ENCODE peak calls at places on chromosomes 6 and 20, in five cellular contexts. E is psoas muscle; A is natural killer cell; I is activated CD8-positive, alpha-beta memory T cell treated with anti-CD3 and anti-CD28 coated beads, Interleukin-2, amount 10 ng/mL, durations not matched to agents 7 days and 5 days; N is SK-N-SH treated with all-trans-retinoic acid at 6 μM for 48 hours. U is an unnamed sample.
A peak's percentile ranks its signal among the peaks of the same experiment; 100 is the strongest.

GRCh38 chr6:81894788-81895221 is 142.3 kb upstream of the TENT5A start:
- ATAC-seq in A (no peak), I (no peak), E (peak; percentile 43), N (no peak), U (no peak)

GRCh38 chr6:156164701-156165454 is 612.3 kb upstream of the ARID1B start:
- ATAC-seq in I (no peak), A (no peak), N (no peak), E (no peak), U (no peak)

GRCh38 chr6:111663232-111663631 is 57.6 kb upstream of the TRAF3IP2 start:
- ATAC-seq in A (no peak), N (peak; percentile 17), E (peak; percentile 38), I (no peak), U (no peak)

GRCh38 chr6:81950877-81951276 is 198.4 kb upstream of the TENT5A start:
- ATAC-seq in A (no peak), N (peak; percentile 94), E (no peak), I (no peak), U (no peak)

GRCh38 chr6:33960345-33961313 is 156.8 kb upstream of the MLN start:
- ATAC-seq in I (no peak), N (no peak), A (no peak), E (no peak), U (no peak)

GRCh38 chr6:15608406-15608805 is 54.4 kb downstream of the DTNBP1 start:
- ATAC-seq in N (peak; percentile 99), A (no peak), E (peak; percentile 42), I (no peak), U (no peak)

GRCh38 chr6:38310061-38310460 is 329.7 kb downstream of the BTBD9 start:
- ATAC-seq in A (no peak), I (no peak), N (no peak), E (peak; percentile 57), U (no peak)

GRCh38 chr20:47360489-47361267 is 4.2 kb upstream of the ZMYND8 start:
- ATAC-seq in E (peak; percentile 47), I (no peak), N (peak; percentile 38), A (no peak), U (no peak)

GRCh38 chr6:141024526-141024925 is 1108.2 kb upstream of the GJE1 start:
- ATAC-seq in I (no peak), E (no peak), A (no peak), N (no peak), U (no peak)

GRCh38 chr6:135113855-135114254 is 59.2 kb upstream of the HBS1L start:
- ATAC-seq in N (no peak), E (no peak), A (no peak), I (no peak), U (no peak)

GRCh38 chr6:67639161-67639560 is 995.9 kb upstream of the ADGRB3 start:
- ATAC-seq in E (no peak), A (no peak), I (no peak), N (no peak), U (no peak)

GRCh38 chr6:125287718-125288117 is 14.0 kb downstream of the HDDC2 start:
- ATAC-seq in I (no peak), E (no peak), N (no peak), A (no peak), U (no peak)

GRCh38 chr6:38648629-38649028 is 8.9 kb upstream of the BTBD9 start:
- ATAC-seq in E (no peak), N (no peak), A (no peak), I (no peak), U (no peak)

GRCh38 chr6:54198134-54198533 is 86.9 kb downstream of the MLIP start:
- ATAC-seq in A (no peak), I (no peak), E (no peak), N (no peak), U (no peak)

GRCh38 chr6:149897855-149898744 is at the start of gene RAET1E:
- ATAC-seq in E (no peak), N (peak; percentile 46), I (no peak), A (no peak), U (no peak)

GRCh38 chr6:7727951-7728854 is 2.3 kb downstream of the BMP6 start:
- ATAC-seq in N (peak; percentile 14), I (no peak), E (no peak), A (no peak), U (no peak)

GRCh38 chr20:45946149-45946970 is 11.9 kb downstream of the PCIF1 start:
- ATAC-seq in N (no peak), A (peak; percentile 65), E (peak; percentile 66), I (peak; percentile 69), U (peak; percentile 60)

GRCh38 chr6:20117474-20117873 is 94.8 kb downstream of the MBOAT1 start:
- ATAC-seq in N (no peak), E (no peak), I (no peak), A (no peak), U (no peak)

GRCh38 chr6:44189257-44189656 is 27.5 kb upstream of the MYMX start:
- ATAC-seq in N (no peak), I (no peak), E (no peak), A (no peak), U (no peak)

GRCh38 chr6:3542032-3542640 is 85.3 kb upstream of the SLC22A23 start:
- ATAC-seq in I (no peak), E (no peak), N (no peak), A (no peak), U (no peak)

GRCh38 chr6:157804448-157805327 is 18.4 kb upstream of the SNX9 start:
- ATAC-seq in N (no peak), A (no peak), E (no peak), I (no peak), U (peak; percentile 27)

GRCh38 chr6:25832307-25832662 is 433 bp upstream of the SLC17A1 start:
- ATAC-seq in N (no peak), E (no peak), A (no peak), I (no peak), U (no peak)

GRCh38 chr6:44072452-44072958 is 54.7 kb downstream of the MRPL14 start:
- ATAC-seq in I (no peak), E (no peak), N (no peak), A (no peak), U (no peak)

GRCh38 chr6:20665290-20665689 is 131.0 kb downstream of the CDKAL1 start:
- ATAC-seq in E (peak; percentile 40), N (no peak), I (no peak), A (no peak), U (no peak)

GRCh38 chr6:15763827-15764226 is 101.0 kb upstream of the DTNBP1 start:
- ATAC-seq in I (no peak), E (peak; percentile 70), N (no peak), A (no peak), U (no peak)

GRCh38 chr6:133983099-133983939 is 30.3 kb downstream of the TBPL1 start:
- ATAC-seq in A (peak; percentile 85), N (no peak), E (no peak), I (peak; percentile 84), U (peak; percentile 55)

GRCh38 chr6:28537509-28538140 is 11.9 kb downstream of the GPX5 start:
- ATAC-seq in I (no peak), N (peak; percentile 34), A (no peak), E (no peak), U (peak; percentile 41)

GRCh38 chr6:88294702-88295101 is 128.6 kb upstream of the CNR1 start:
- ATAC-seq in I (no peak), A (no peak), E (no peak), N (no peak), U (no peak)

GRCh38 chr20:8489094-8489883 is 357.2 kb downstream of the PLCB1 start:
- ATAC-seq in N (peak; percentile 50), A (no peak), E (no peak), I (no peak), U (no peak)

GRCh38 chr6:134315189-134315588 is 2.7 kb downstream of the SGK1 start:
- ATAC-seq in I (no peak), A (no peak), N (no peak), E (no peak), U (no peak)

GRCh38 chr6:128167552-128167951 is 266.7 kb upstream of the THEMIS start:
- ATAC-seq in A (no peak), E (no peak), I (no peak), N (peak; percentile 53), U (no peak)

GRCh38 chr6:41153992-41154625 is at the start of gene TREML1:
- ATAC-seq in N (no peak), A (no peak), E (no peak), I (no peak), U (no peak)

GRCh38 chr6:43703512-43704429 is 16.2 kb upstream of the MRPS18A start:
- ATAC-seq in A (no peak), N (no peak), I (no peak), E (no peak), U (no peak)

GRCh38 chr20:51800132-51800721 is 2.1 kb downstream of the SALL4 start:
- ATAC-seq in I (peak; percentile 61), N (peak; percentile 88), E (no peak), A (peak; percentile 69), U (no peak)

GRCh38 chr6:152135755-152136448 is 328.4 kb downstream of the ESR1 start:
- ATAC-seq in N (no peak), A (no peak), I (no peak), E (no peak), U (no peak)

GRCh38 chr6:95648636-95649035 is 71.3 kb downstream of the MANEA start:
- ATAC-seq in E (no peak), N (no peak), A (no peak), I (no peak), U (no peak)

GRCh38 chr6:149273318-149273717 is 44.2 kb upstream of the TAB2 start:
- ATAC-seq in E (no peak), A (no peak), N (no peak), I (peak; percentile 34), U (no peak)

GRCh38 chr6:113578691-113579090 is 278.5 kb upstream of the MARCKS start:
- ATAC-seq in A (no peak), I (no peak), N (no peak), E (no peak), U (no peak)